ENCODE peak calls at places on chromosomes 3 and 15, in eight cellular contexts. B is fibroblast of gingiva, E is psoas muscle, C is T-helper 17 cell, Y is stomach, L is NCI-H1105, M is GM03348, R is breast epithelium. O is an unnamed sample.

GRCh38 chr3:63662500-63662899 is 10.0 kb downstream of the SNTN start:
- DNase-seq in B (no peak), E (no peak), C (no peak), Y (no peak), L (no peak), M (peak), R (no peak), O (no peak)

GRCh38 chr15:64019764-64020163 is 26.5 kb downstream of the DAPK2 start:
- DNase-seq in B (peak), E (peak), C (no peak), Y (peak), L (no peak), M (no peak), R (peak), O (no peak)

GRCh38 chr3:40104441-40104840 is 205.1 kb upstream of the EIF1B start:
- DNase-seq in B (no peak), E (no peak), C (no peak), Y (no peak), L (no peak), M (no peak), R (no peak), O (no peak)

GRCh38 chr3:99929409-99930139 is 111.9 kb downstream of the CMSS1 start:
- DNase-seq in B (no peak), E (peak), C (no peak), Y (no peak), L (no peak), M (peak), R (no peak), O (peak)

GRCh38 chr15:43316007-43316968 is 14.1 kb downstream of the LCMT2 start:
- DNase-seq in B (no peak), E (no peak), C (no peak), Y (no peak), L (no peak), M (no peak), R (no peak), O (no peak)

GRCh38 chr3:113535898-113536297 is 3.5 kb downstream of the SIDT1 start:
- DNase-seq in B (no peak), E (no peak), C (no peak), Y (no peak), L (no peak), M (no peak), R (no peak), O (no peak)

GRCh38 chr3:27357665-27358258 is 11.4 kb downstream of the NEK10 start:
- DNase-seq in B (peak), E (no peak), C (no peak), Y (peak), L (peak), M (peak), R (no peak), O (peak)

GRCh38 chr15:70376929-70377691 is 279.4 kb upstream of the TLE3 start:
- DNase-seq in B (peak), E (peak), C (no peak), Y (peak), L (peak), M (peak), R (no peak), O (peak)

GRCh38 chr3:120659834-120660233 is 22.2 kb downstream of the HGD start:
- DNase-seq in B (no peak), E (no peak), C (no peak), Y (no peak), L (no peak), M (no peak), R (no peak), O (no peak)

GRCh38 chr3:128784843-128785242 is 58.9 kb downstream of the RAB7A start:
- DNase-seq in B (no peak), E (no peak), C (no peak), Y (no peak), L (no peak), M (no peak), R (no peak), O (no peak)